ENCODE peak calls at places on chromosomes 2 and 18, in nine cellular contexts. One of them, this sample, is unnamed.

GRCh38 chr2:1662606-1663180 is 81.6 kb downstream of the PXDN start:
- DNase-seq in M059J: no peak
- DNase-seq in HTR-8/SVneo: no peak
- DNase-seq in GM23248: no peak
- DNase-seq in neural crest cell: no peak
- DNase-seq in CD8-positive, alpha-beta memory T cell: no peak
- DNase-seq in NB4: no peak
- DNase-seq in stimulated activated CD4-positive, alpha-beta T cell treated with anti-CD3 and anti-CD28 coated beads, Interleukin-2, amount 100 ng/mL, for 24 hours: no peak
- DNase-seq in neural progenitor cell: no peak
- DNase-seq in this sample: no peak

GRCh38 chr2:228628682-228629081 is 447.2 kb upstream of the SPHKAP start:
- DNase-seq in M059J: peak; percentile 9
- DNase-seq in HTR-8/SVneo: no peak
- DNase-seq in GM23248: no peak
- DNase-seq in neural crest cell: no peak
- DNase-seq in CD8-positive, alpha-beta memory T cell: no peak
- DNase-seq in NB4: no peak
- DNase-seq in stimulated activated CD4-positive, alpha-beta T cell treated with anti-CD3 and anti-CD28 coated beads, Interleukin-2, amount 100 ng/mL, for 24 hours: no peak
- DNase-seq in neural progenitor cell: no peak
- DNase-seq in this sample: no peak

GRCh38 chr2:172677363-172677762 is 58.3 kb upstream of the RAPGEF4 start:
- DNase-seq in M059J: no peak
- DNase-seq in HTR-8/SVneo: no peak
- DNase-seq in GM23248: no peak
- DNase-seq in neural crest cell: no peak
- DNase-seq in CD8-positive, alpha-beta memory T cell: no peak
- DNase-seq in NB4: no peak
- DNase-seq in stimulated activated CD4-positive, alpha-beta T cell treated with anti-CD3 and anti-CD28 coated beads, Interleukin-2, amount 100 ng/mL, for 24 hours: no peak
- DNase-seq in neural progenitor cell: no peak
- DNase-seq in this sample: no peak

GRCh38 chr2:9055471-9055870 is 52.0 kb upstream of the MBOAT2 start:
- DNase-seq in M059J: no peak
- DNase-seq in HTR-8/SVneo: no peak
- DNase-seq in GM23248: no peak
- DNase-seq in neural crest cell: no peak
- DNase-seq in CD8-positive, alpha-beta memory T cell: no peak
- DNase-seq in NB4: no peak
- DNase-seq in stimulated activated CD4-positive, alpha-beta T cell treated with anti-CD3 and anti-CD28 coated beads, Interleukin-2, amount 100 ng/mL, for 24 hours: no peak
- DNase-seq in neural progenitor cell: no peak
- DNase-seq in this sample: no peak

GRCh38 chr2:162379719-162380580 is 36.0 kb downstream of the GCA start:
- DNase-seq in M059J: no peak
- DNase-seq in HTR-8/SVneo: no peak
- DNase-seq in GM23248: no peak
- DNase-seq in neural crest cell: no peak
- DNase-seq in CD8-positive, alpha-beta memory T cell: no peak
- DNase-seq in NB4: no peak
- DNase-seq in stimulated activated CD4-positive, alpha-beta T cell treated with anti-CD3 and anti-CD28 coated beads, Interleukin-2, amount 100 ng/mL, for 24 hours: no peak
- DNase-seq in neural progenitor cell: no peak
- DNase-seq in this sample: no peak

GRCh38 chr2:134934641-134935040 is 16.0 kb downstream of the CCNT2 start:
- DNase-seq in M059J: no peak
- DNase-seq in HTR-8/SVneo: no peak
- DNase-seq in GM23248: peak; percentile 13
- DNase-seq in neural crest cell: no peak
- DNase-seq in CD8-positive, alpha-beta memory T cell: no peak
- DNase-seq in NB4: peak; percentile 25
- DNase-seq in stimulated activated CD4-positive, alpha-beta T cell treated with anti-CD3 and anti-CD28 coated beads, Interleukin-2, amount 100 ng/mL, for 24 hours: no peak
- DNase-seq in neural progenitor cell: no peak
- DNase-seq in this sample: no peak

GRCh38 chr2:235165631-235166030 is 213.8 kb downstream of the SH3BP4 start:
- DNase-seq in M059J: no peak
- DNase-seq in HTR-8/SVneo: no peak
- DNase-seq in GM23248: no peak
- DNase-seq in neural crest cell: no peak
- DNase-seq in CD8-positive, alpha-beta memory T cell: no peak
- DNase-seq in NB4: no peak
- DNase-seq in stimulated activated CD4-positive, alpha-beta T cell treated with anti-CD3 and anti-CD28 coated beads, Interleukin-2, amount 100 ng/mL, for 24 hours: no peak
- DNase-seq in neural progenitor cell: no peak
- DNase-seq in this sample: no peak

GRCh38 chr2:98483257-98483861 is 38.7 kb downstream of the INPP4A start:
- DNase-seq in M059J: no peak
- DNase-seq in HTR-8/SVneo: no peak
- DNase-seq in GM23248: no peak
- DNase-seq in neural crest cell: no peak
- DNase-seq in CD8-positive, alpha-beta memory T cell: no peak
- DNase-seq in NB4: no peak
- DNase-seq in stimulated activated CD4-positive, alpha-beta T cell treated with anti-CD3 and anti-CD28 coated beads, Interleukin-2, amount 100 ng/mL, for 24 hours: no peak
- DNase-seq in neural progenitor cell: no peak
- DNase-seq in this sample: no peak

GRCh38 chr18:36672437-36673344 is 156.1 kb downstream of the TPGS2 start:
- DNase-seq in M059J: peak; percentile 42
- DNase-seq in HTR-8/SVneo: peak; percentile 3
- DNase-seq in GM23248: peak; percentile 73
- DNase-seq in neural crest cell: no peak
- DNase-seq in CD8-positive, alpha-beta memory T cell: no peak
- DNase-seq in NB4: peak; percentile 38
- DNase-seq in stimulated activated CD4-positive, alpha-beta T cell treated with anti-CD3 and anti-CD28 coated beads, Interleukin-2, amount 100 ng/mL, for 24 hours: no peak
- DNase-seq in neural progenitor cell: no peak
- DNase-seq in this sample: no peak

GRCh38 chr2:137772451-137772850 is 191.8 kb upstream of the HNMT start:
- DNase-seq in M059J: no peak
- DNase-seq in HTR-8/SVneo: no peak
- DNase-seq in GM23248: no peak
- DNase-seq in neural crest cell: no peak
- DNase-seq in CD8-positive, alpha-beta memory T cell: no peak
- DNase-seq in NB4: peak; percentile 11
- DNase-seq in stimulated activated CD4-positive, alpha-beta T cell treated with anti-CD3 and anti-CD28 coated beads, Interleukin-2, amount 100 ng/mL, for 24 hours: no peak
- DNase-seq in neural progenitor cell: no peak
- DNase-seq in this sample: no peak

GRCh38 chr2:102005989-102006885 is 14.5 kb downstream of the IL1R2 start:
- DNase-seq in M059J: peak; percentile 50
- DNase-seq in HTR-8/SVneo: peak; percentile 39
- DNase-seq in GM23248: peak; percentile 72
- DNase-seq in neural crest cell: peak; percentile 45
- DNase-seq in CD8-positive, alpha-beta memory T cell: no peak
- DNase-seq in NB4: peak; percentile 78
- DNase-seq in stimulated activated CD4-positive, alpha-beta T cell treated with anti-CD3 and anti-CD28 coated beads, Interleukin-2, amount 100 ng/mL, for 24 hours: peak; percentile 41
- DNase-seq in neural progenitor cell: peak; percentile 76
- DNase-seq in this sample: no peak

GRCh38 chr18:26656401-26656943 is 108.1 kb upstream of the KCTD1 start:
- DNase-seq in M059J: no peak
- DNase-seq in HTR-8/SVneo: no peak
- DNase-seq in GM23248: no peak
- DNase-seq in neural crest cell: peak; percentile 26
- DNase-seq in CD8-positive, alpha-beta memory T cell: no peak
- DNase-seq in NB4: no peak
- DNase-seq in stimulated activated CD4-positive, alpha-beta T cell treated with anti-CD3 and anti-CD28 coated beads, Interleukin-2, amount 100 ng/mL, for 24 hours: no peak
- DNase-seq in neural progenitor cell: peak; percentile 56
- DNase-seq in this sample: peak; percentile 75

GRCh38 chr18:23585007-23585871 is 1.1 kb downstream of the NPC1 start:
- DNase-seq in M059J: peak; percentile 62
- DNase-seq in HTR-8/SVneo: no peak
- DNase-seq in GM23248: peak; percentile 61
- DNase-seq in neural crest cell: no peak
- DNase-seq in CD8-positive, alpha-beta memory T cell: peak; percentile 16
- DNase-seq in NB4: peak; percentile 84
- DNase-seq in stimulated activated CD4-positive, alpha-beta T cell treated with anti-CD3 and anti-CD28 coated beads, Interleukin-2, amount 100 ng/mL, for 24 hours: no peak
- DNase-seq in neural progenitor cell: peak; percentile 28
- DNase-seq in this sample: no peak

GRCh38 chr2:72625359-72625758 is 200.5 kb downstream of the EXOC6B start:
- DNase-seq in M059J: no peak
- DNase-seq in HTR-8/SVneo: no peak
- DNase-seq in GM23248: no peak
- DNase-seq in neural crest cell: no peak
- DNase-seq in CD8-positive, alpha-beta memory T cell: no peak
- DNase-seq in NB4: no peak
- DNase-seq in stimulated activated CD4-positive, alpha-beta T cell treated with anti-CD3 and anti-CD28 coated beads, Interleukin-2, amount 100 ng/mL, for 24 hours: no peak
- DNase-seq in neural progenitor cell: no peak
- DNase-seq in this sample: no peak

GRCh38 chr2:83196225-83196624 is 1262.9 kb downstream of the SUCLG1 start:
- DNase-seq in M059J: peak; percentile 36
- DNase-seq in HTR-8/SVneo: peak; percentile 46
- DNase-seq in GM23248: peak; percentile 46
- DNase-seq in neural crest cell: no peak
- DNase-seq in CD8-positive, alpha-beta memory T cell: no peak
- DNase-seq in NB4: peak; percentile 29
- DNase-seq in stimulated activated CD4-positive, alpha-beta T cell treated with anti-CD3 and anti-CD28 coated beads, Interleukin-2, amount 100 ng/mL, for 24 hours: no peak
- DNase-seq in neural progenitor cell: peak; percentile 5
- DNase-seq in this sample: no peak

GRCh38 chr2:237158194-237158593 is 72.5 kb downstream of the COPS8 start:
- DNase-seq in M059J: no peak
- DNase-seq in HTR-8/SVneo: no peak
- DNase-seq in GM23248: no peak
- DNase-seq in neural crest cell: no peak
- DNase-seq in CD8-positive, alpha-beta memory T cell: no peak
- DNase-seq in NB4: no peak
- DNase-seq in stimulated activated CD4-positive, alpha-beta T cell treated with anti-CD3 and anti-CD28 coated beads, Interleukin-2, amount 100 ng/mL, for 24 hours: no peak
- DNase-seq in neural progenitor cell: no peak
- DNase-seq in this sample: no peak

GRCh38 chr2:25341031-25341727 is 546 bp downstream of the DNMT3A start:
- DNase-seq in M059J: no peak
- DNase-seq in HTR-8/SVneo: peak; percentile 51
- DNase-seq in GM23248: peak; percentile 39
- DNase-seq in neural crest cell: no peak
- DNase-seq in CD8-positive, alpha-beta memory T cell: no peak
- DNase-seq in NB4: peak; percentile 61
- DNase-seq in stimulated activated CD4-positive, alpha-beta T cell treated with anti-CD3 and anti-CD28 coated beads, Interleukin-2, amount 100 ng/mL, for 24 hours: peak; percentile 40
- DNase-seq in neural progenitor cell: no peak
- DNase-seq in this sample: no peak

GRCh38 chr18:25279133-25279532 is 72.8 kb downstream of the ZNF521 start:
- DNase-seq in M059J: peak; percentile 22
- DNase-seq in HTR-8/SVneo: no peak
- DNase-seq in GM23248: peak; percentile 55
- DNase-seq in neural crest cell: no peak
- DNase-seq in CD8-positive, alpha-beta memory T cell: no peak
- DNase-seq in NB4: no peak
- DNase-seq in stimulated activated CD4-positive, alpha-beta T cell treated with anti-CD3 and anti-CD28 coated beads, Interleukin-2, amount 100 ng/mL, for 24 hours: no peak
- DNase-seq in neural progenitor cell: no peak
- DNase-seq in this sample: no peak

GRCh38 chr2:49248506-49248905 is 94.2 kb upstream of the FSHR start:
- DNase-seq in M059J: peak; percentile 82
- DNase-seq in HTR-8/SVneo: peak; percentile 21
- DNase-seq in GM23248: peak; percentile 97
- DNase-seq in neural crest cell: no peak
- DNase-seq in CD8-positive, alpha-beta memory T cell: no peak
- DNase-seq in NB4: peak; percentile 31
- DNase-seq in stimulated activated CD4-positive, alpha-beta T cell treated with anti-CD3 and anti-CD28 coated beads, Interleukin-2, amount 100 ng/mL, for 24 hours: no peak
- DNase-seq in neural progenitor cell: no peak
- DNase-seq in this sample: no peak

GRCh38 chr2:68837164-68837860 is 33.9 kb downstream of the BMP10 start:
- DNase-seq in M059J: no peak
- DNase-seq in HTR-8/SVneo: peak; percentile 49
- DNase-seq in GM23248: peak; percentile 14
- DNase-seq in neural crest cell: peak; percentile 40
- DNase-seq in CD8-positive, alpha-beta memory T cell: peak; percentile 47
- DNase-seq in NB4: peak; percentile 33
- DNase-seq in stimulated activated CD4-positive, alpha-beta T cell treated with anti-CD3 and anti-CD28 coated beads, Interleukin-2, amount 100 ng/mL, for 24 hours: peak; percentile 76
- DNase-seq in neural progenitor cell: peak; percentile 80
- DNase-seq in this sample: no peak

GRCh38 chr2:118388771-118389170 is 300.5 kb downstream of the INSIG2 start:
- DNase-seq in M059J: peak; percentile 38
- DNase-seq in HTR-8/SVneo: no peak
- DNase-seq in GM23248: peak; percentile 86
- DNase-seq in neural crest cell: no peak
- DNase-seq in CD8-positive, alpha-beta memory T cell: no peak
- DNase-seq in NB4: no peak
- DNase-seq in stimulated activated CD4-positive, alpha-beta T cell treated with anti-CD3 and anti-CD28 coated beads, Interleukin-2, amount 100 ng/mL, for 24 hours: no peak
- DNase-seq in neural progenitor cell: no peak
- DNase-seq in this sample: no peak

GRCh38 chr2:101223814-101224231 is 28.9 kb upstream of the CNOT11 start:
- DNase-seq in M059J: peak; percentile 84
- DNase-seq in HTR-8/SVneo: no peak
- DNase-seq in GM23248: peak; percentile 36
- DNase-seq in neural crest cell: no peak
- DNase-seq in CD8-positive, alpha-beta memory T cell: peak; percentile 27
- DNase-seq in NB4: peak; percentile 98
- DNase-seq in stimulated activated CD4-positive, alpha-beta T cell treated with anti-CD3 and anti-CD28 coated beads, Interleukin-2, amount 100 ng/mL, for 24 hours: peak; percentile 21
- DNase-seq in neural progenitor cell: no peak
- DNase-seq in this sample: no peak

GRCh38 chr2:222034058-222034457 is 264.7 kb downstream of the PAX3 start:
- DNase-seq in M059J: no peak
- DNase-seq in HTR-8/SVneo: no peak
- DNase-seq in GM23248: no peak
- DNase-seq in neural crest cell: no peak
- DNase-seq in CD8-positive, alpha-beta memory T cell: no peak
- DNase-seq in NB4: no peak
- DNase-seq in stimulated activated CD4-positive, alpha-beta T cell treated with anti-CD3 and anti-CD28 coated beads, Interleukin-2, amount 100 ng/mL, for 24 hours: no peak
- DNase-seq in neural progenitor cell: no peak
- DNase-seq in this sample: no peak

GRCh38 chr2:226187126-226187525 is 612.5 kb downstream of the IRS1 start:
- DNase-seq in M059J: peak; percentile 28
- DNase-seq in HTR-8/SVneo: no peak
- DNase-seq in GM23248: peak; percentile 21
- DNase-seq in neural crest cell: no peak
- DNase-seq in CD8-positive, alpha-beta memory T cell: no peak
- DNase-seq in NB4: no peak
- DNase-seq in stimulated activated CD4-positive, alpha-beta T cell treated with anti-CD3 and anti-CD28 coated beads, Interleukin-2, amount 100 ng/mL, for 24 hours: no peak
- DNase-seq in neural progenitor cell: no peak
- DNase-seq in this sample: no peak

GRCh38 chr18:23894661-23895175 is 119.8 kb upstream of the TTC39C start:
- DNase-seq in M059J: no peak
- DNase-seq in HTR-8/SVneo: no peak
- DNase-seq in GM23248: no peak
- DNase-seq in neural crest cell: no peak
- DNase-seq in CD8-positive, alpha-beta memory T cell: no peak
- DNase-seq in NB4: no peak
- DNase-seq in stimulated activated CD4-positive, alpha-beta T cell treated with anti-CD3 and anti-CD28 coated beads, Interleukin-2, amount 100 ng/mL, for 24 hours: no peak
- DNase-seq in neural progenitor cell: no peak
- DNase-seq in this sample: no peak

GRCh38 chr2:130382313-130382917 is 26.6 kb downstream of the PTPN18 start:
- DNase-seq in M059J: no peak
- DNase-seq in HTR-8/SVneo: no peak
- DNase-seq in GM23248: no peak
- DNase-seq in neural crest cell: no peak
- DNase-seq in CD8-positive, alpha-beta memory T cell: no peak
- DNase-seq in NB4: no peak
- DNase-seq in stimulated activated CD4-positive, alpha-beta T cell treated with anti-CD3 and anti-CD28 coated beads, Interleukin-2, amount 100 ng/mL, for 24 hours: no peak
- DNase-seq in neural progenitor cell: no peak
- DNase-seq in this sample: no peak

GRCh38 chr2:189097934-189098333 is 81.6 kb downstream of the COL5A2 start:
- DNase-seq in M059J: no peak
- DNase-seq in HTR-8/SVneo: no peak
- DNase-seq in GM23248: no peak
- DNase-seq in neural crest cell: no peak
- DNase-seq in CD8-positive, alpha-beta memory T cell: no peak
- DNase-seq in NB4: no peak
- DNase-seq in stimulated activated CD4-positive, alpha-beta T cell treated with anti-CD3 and anti-CD28 coated beads, Interleukin-2, amount 100 ng/mL, for 24 hours: no peak
- DNase-seq in neural progenitor cell: no peak
- DNase-seq in this sample: no peak

GRCh38 chr2:175575346-175576258 is 394.1 kb upstream of the ATP5MC3 start:
- DNase-seq in M059J: no peak
- DNase-seq in HTR-8/SVneo: no peak
- DNase-seq in GM23248: no peak
- DNase-seq in neural crest cell: no peak
- DNase-seq in CD8-positive, alpha-beta memory T cell: no peak
- DNase-seq in NB4: peak; percentile 54
- DNase-seq in stimulated activated CD4-positive, alpha-beta T cell treated with anti-CD3 and anti-CD28 coated beads, Interleukin-2, amount 100 ng/mL, for 24 hours: no peak
- DNase-seq in neural progenitor cell: peak; percentile 20
- DNase-seq in this sample: no peak

This sample was measured in hypothalamus.